ENCODE peak calls at places on chromosomes 11 and 22, in seven cellular contexts. Z, Q, C, V, O, E and T are unnamed samples.

GRCh38 chr11:8225589-8226036 is 38.1 kb downstream of the LMO1 start:
- DNase-seq in E (peak; percentile 92), O (peak; percentile 71), Z (peak; percentile 40), Q (peak; percentile 9), C (peak; percentile 52), V (peak; percentile 97), T (peak; percentile 67)

GRCh38 chr11:31560842-31561476 is 51.4 kb downstream of the ELP4 start:
- DNase-seq in C (no peak), Z (no peak), O (no peak), V (no peak), Q (no peak), E (no peak), T (no peak)

GRCh38 chr11:121895919-121896318 is 220.1 kb downstream of the BLID start:
- DNase-seq in O (peak; percentile 63), Q (no peak), V (no peak), Z (no peak), C (peak; percentile 61), E (no peak), T (no peak)

GRCh38 chr22:39097098-39098020 is at the start of gene APOBEC3H:
- DNase-seq in C (no peak), Q (no peak), Z (no peak), O (no peak), V (no peak), E (no peak), T (no peak)

GRCh38 chr11:118703563-118704106 is 24.2 kb upstream of the TREH start:
- DNase-seq in E (no peak), Q (no peak), Z (no peak), V (no peak), C (no peak), O (no peak), T (no peak)

GRCh38 chr11:107770546-107770945 is 58.7 kb upstream of the SLN start:
- DNase-seq in O (no peak), C (peak; percentile 19), Z (peak; percentile 19), E (no peak), V (no peak), Q (no peak), T (no peak)

GRCh38 chr11:129881570-129882170 is 13.7 kb downstream of the NFRKB start:
- DNase-seq in Q (no peak), O (peak; percentile 40), V (peak; percentile 44), Z (no peak), C (peak; percentile 21), E (peak; percentile 75), T (no peak)

GRCh38 chr11:84824624-84825023 is 802.5 kb downstream of the DLG2 start:
- DNase-seq in E (no peak), Q (no peak), O (no peak), Z (no peak), V (no peak), C (no peak), T (no peak)